ENCODE peak calls at places on chromosomes 16 and 17, in four cellular contexts. One of them, this sample, is unnamed.

GRCh38 chr16:76946879-76947278 is 244.1 kb upstream of the MON1B start:
- DNase-seq in body of pancreas: peak
- DNase-seq in upper lobe of left lung: no peak
- DNase-seq in K562: peak
- DNase-seq in this sample: no peak

GRCh38 chr16:456891-457483 is 31.5 kb downstream of the RAB11FIP3 start:
- DNase-seq in body of pancreas: peak
- DNase-seq in K562: peak
- DNase-seq in upper lobe of left lung: no peak
- DNase-seq in this sample: no peak

GRCh38 chr17:73342057-73342522 is 30.3 kb upstream of the CDC42EP4 start:
- DNase-seq in K562: no peak
- DNase-seq in upper lobe of left lung: peak
- DNase-seq in body of pancreas: peak
- DNase-seq in this sample: peak

GRCh38 chr16:81469710-81470481 is 25.3 kb downstream of the CMIP start:
- DNase-seq in body of pancreas: peak
- DNase-seq in K562: peak
- DNase-seq in upper lobe of left lung: peak
- DNase-seq in this sample: no peak

GRCh38 chr16:30110661-30111060 is 2.7 kb downstream of the GDPD3 start:
- DNase-seq in body of pancreas: no peak
- DNase-seq in K562: no peak
- DNase-seq in upper lobe of left lung: no peak
- DNase-seq in this sample: no peak

GRCh38 chr17:17324616-17325015 is 21.4 kb downstream of the NT5M start:
- DNase-seq in K562: no peak
- DNase-seq in upper lobe of left lung: no peak
- DNase-seq in body of pancreas: no peak
- DNase-seq in this sample: no peak

GRCh38 chr17:5821057-5821456 is 236.7 kb upstream of the NLRP1 start:
- DNase-seq in upper lobe of left lung: no peak
- DNase-seq in K562: no peak
- DNase-seq in body of pancreas: no peak
- DNase-seq in this sample: no peak

GRCh38 chr17:80763293-80763867 is 218.7 kb downstream of the RPTOR start:
- DNase-seq in upper lobe of left lung: no peak
- DNase-seq in K562: no peak
- DNase-seq in body of pancreas: no peak
- DNase-seq in this sample: no peak

GRCh38 chr16:58515125-58515870 is at the start of gene SETD6:
- DNase-seq in body of pancreas: peak
- DNase-seq in K562: peak
- DNase-seq in upper lobe of left lung: peak
- DNase-seq in this sample: peak

GRCh38 chr16:11079657-11080187 is 135.4 kb downstream of the CLEC16A start:
- DNase-seq in body of pancreas: peak
- DNase-seq in upper lobe of left lung: no peak
- DNase-seq in K562: no peak
- DNase-seq in this sample: peak

GRCh38 chr17:28449861-28450260 is 23.6 kb upstream of the SLC13A2 start:
- DNase-seq in body of pancreas: no peak
- DNase-seq in K562: no peak
- DNase-seq in upper lobe of left lung: no peak
- DNase-seq in this sample: no peak

GRCh38 chr17:66787914-66788313 is 47.0 kb upstream of the CACNG5 start:
- DNase-seq in upper lobe of left lung: no peak
- DNase-seq in body of pancreas: no peak
- DNase-seq in K562: no peak
- DNase-seq in this sample: no peak

GRCh38 chr17:4331614-4332013 is 34.9 kb downstream of the UBE2G1 start:
- DNase-seq in body of pancreas: no peak
- DNase-seq in K562: peak
- DNase-seq in upper lobe of left lung: no peak
- DNase-seq in this sample: no peak

GRCh38 chr17:45577571-45578279 is 87.2 kb upstream of the PLEKHM1 start:
- DNase-seq in K562: no peak
- DNase-seq in body of pancreas: no peak
- DNase-seq in upper lobe of left lung: no peak
- DNase-seq in this sample: no peak

GRCh38 chr17:71208111-71208704 is 912.6 kb upstream of the SOX9 start:
- DNase-seq in K562: no peak
- DNase-seq in body of pancreas: no peak
- DNase-seq in upper lobe of left lung: no peak
- DNase-seq in this sample: no peak

GRCh38 chr17:35082073-35082657 is 18.7 kb upstream of the RFFL start:
- DNase-seq in K562: no peak
- DNase-seq in body of pancreas: peak
- DNase-seq in upper lobe of left lung: no peak
- DNase-seq in this sample: peak

GRCh38 chr17:57442914-57443571 is 186.7 kb downstream of the MSI2 start:
- DNase-seq in upper lobe of left lung: no peak
- DNase-seq in body of pancreas: no peak
- DNase-seq in K562: no peak
- DNase-seq in this sample: peak

GRCh38 chr17:30095507-30096244 is 20.9 kb upstream of the NSRP1 start:
- DNase-seq in upper lobe of left lung: no peak
- DNase-seq in K562: peak
- DNase-seq in body of pancreas: peak
- DNase-seq in this sample: peak

GRCh38 chr16:73048292-73049050 is 543 bp upstream of the ZFHX3 start:
- DNase-seq in upper lobe of left lung: peak
- DNase-seq in K562: no peak
- DNase-seq in body of pancreas: peak
- DNase-seq in this sample: no peak

GRCh38 chr17:7313028-7313889 is 1.9 kb downstream of the GPS2 start:
- DNase-seq in body of pancreas: no peak
- DNase-seq in K562: peak
- DNase-seq in upper lobe of left lung: no peak
- DNase-seq in this sample: peak

GRCh38 chr16:3651461-3652372 is 2.8 kb upstream of the DNASE1 start:
- DNase-seq in K562: no peak
- DNase-seq in upper lobe of left lung: no peak
- DNase-seq in body of pancreas: no peak
- DNase-seq in this sample: no peak

GRCh38 chr16:48538746-48539484 is 71.1 kb downstream of the N4BP1 start:
- DNase-seq in upper lobe of left lung: no peak
- DNase-seq in K562: peak
- DNase-seq in body of pancreas: no peak
- DNase-seq in this sample: no peak

GRCh38 chr17:43337684-43338428 is 60.9 kb upstream of the ARL4D start:
- DNase-seq in body of pancreas: no peak
- DNase-seq in K562: no peak
- DNase-seq in upper lobe of left lung: no peak
- DNase-seq in this sample: no peak

GRCh38 chr17:77210331-77210730 is 69.6 kb downstream of the SEC14L1 start:
- DNase-seq in upper lobe of left lung: no peak
- DNase-seq in K562: no peak
- DNase-seq in body of pancreas: no peak
- DNase-seq in this sample: no peak

GRCh38 chr17:40857535-40857934 is 9.5 kb downstream of the KRT12 start:
- DNase-seq in body of pancreas: no peak
- DNase-seq in K562: no peak
- DNase-seq in upper lobe of left lung: no peak
- DNase-seq in this sample: no peak

GRCh38 chr17:74478369-74479100 is 12.1 kb downstream of the CD300A start:
- DNase-seq in body of pancreas: peak
- DNase-seq in upper lobe of left lung: peak
- DNase-seq in K562: no peak
- DNase-seq in this sample: no peak

GRCh38 chr17:78019367-78019975 is 61.0 kb downstream of the TNRC6C start:
- DNase-seq in K562: peak
- DNase-seq in upper lobe of left lung: no peak
- DNase-seq in body of pancreas: no peak
- DNase-seq in this sample: no peak

GRCh38 chr16:89334988-89335802 is 117.7 kb downstream of the ZNF778 start:
- DNase-seq in upper lobe of left lung: no peak
- DNase-seq in K562: no peak
- DNase-seq in body of pancreas: no peak
- DNase-seq in this sample: no peak

GRCh38 chr17:61416540-61417363 is 17.1 kb downstream of the TBX2 start:
- DNase-seq in K562: peak
- DNase-seq in upper lobe of left lung: peak
- DNase-seq in body of pancreas: peak
- DNase-seq in this sample: peak

GRCh38 chr16:79635488-79635887 is 35.0 kb upstream of the MAF start:
- DNase-seq in upper lobe of left lung: no peak
- DNase-seq in body of pancreas: no peak
- DNase-seq in K562: no peak
- DNase-seq in this sample: no peak

DNA sequence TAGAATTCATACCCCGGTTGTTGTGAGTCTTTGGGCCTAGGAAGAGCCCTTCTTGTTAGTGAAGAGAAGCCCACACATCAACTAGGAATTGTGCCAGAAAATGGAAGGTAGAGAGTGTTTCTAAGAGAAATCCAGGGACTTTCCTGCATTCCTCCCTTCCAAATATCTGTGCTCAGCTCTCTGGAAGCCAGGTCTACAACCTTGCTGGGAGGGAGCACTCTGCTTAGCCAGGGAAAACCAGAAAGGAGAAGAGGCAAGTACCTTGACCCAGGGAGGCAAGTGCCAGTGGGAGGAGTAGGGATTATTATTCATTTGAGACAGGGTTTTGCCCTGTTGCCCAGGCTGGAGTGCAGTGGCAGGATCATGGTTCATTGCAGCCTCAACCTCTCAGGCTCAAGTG is 48.4 kb upstream of the TAC4 start:
- DNase-seq in upper lobe of left lung: no peak
- DNase-seq in K562: no peak
- DNase-seq in body of pancreas: no peak
- DNase-seq in this sample: no peak
- TF ChIP-seq POLR2A in upper lobe of left lung: no peak
- TF ChIP-seq POLR2A in K562: no peak
- TF ChIP-seq POLR2A in body of pancreas: no peak
- TF ChIP-seq POLR2A in this sample: no peak

GRCh38 chr16:8888951-8889892 is 7.1 kb downstream of the LITAFD start:
- DNase-seq in upper lobe of left lung: no peak
- DNase-seq in body of pancreas: no peak
- DNase-seq in K562: no peak
- DNase-seq in this sample: no peak
- TF ChIP-seq POLR2A in upper lobe of left lung: no peak
- TF ChIP-seq POLR2A in body of pancreas: no peak
- TF ChIP-seq POLR2A in K562: peak
- TF ChIP-seq POLR2A in this sample: no peak

DNA sequence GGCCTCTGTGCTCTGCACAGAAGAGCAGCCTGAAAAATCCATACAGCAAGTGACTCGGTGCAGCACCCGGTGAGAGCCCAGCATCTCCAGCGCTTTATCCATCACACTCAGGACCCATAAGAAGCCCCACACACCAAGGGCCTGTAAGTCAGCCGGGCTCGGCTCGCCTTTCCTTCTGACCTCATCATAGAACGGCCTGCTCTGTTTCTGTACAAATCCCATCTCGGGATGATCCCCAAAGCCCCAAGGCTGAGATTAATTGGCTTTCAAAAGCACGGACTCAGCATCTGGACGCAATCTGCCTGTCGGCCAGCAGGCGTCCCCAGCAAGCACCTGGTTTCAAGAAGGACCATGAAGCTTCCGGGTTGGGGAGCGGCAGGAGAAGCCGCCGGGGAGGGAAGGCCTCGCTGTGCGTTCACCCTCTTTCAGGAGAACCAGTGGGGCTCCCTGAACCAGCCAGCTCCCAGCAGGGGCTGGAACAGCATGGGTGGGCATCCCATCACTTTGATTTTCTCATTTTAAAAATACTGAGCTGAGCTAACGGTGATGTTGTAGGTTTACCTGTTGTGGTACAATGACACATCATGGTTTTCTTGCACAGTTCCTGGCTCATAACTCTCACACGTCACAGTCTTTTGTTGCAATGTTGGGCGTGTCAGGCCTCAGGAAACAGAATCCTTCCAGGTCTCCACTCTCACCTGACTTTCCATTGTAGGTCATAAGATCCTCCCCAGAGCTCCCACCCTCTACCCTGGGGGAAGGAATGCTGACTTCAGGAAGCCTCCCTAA is 6.7 kb downstream of the CCDC57 start:
- DNase-seq in upper lobe of left lung: peak
- DNase-seq in body of pancreas: peak
- DNase-seq in K562: peak
- DNase-seq in this sample: peak
- TF ChIP-seq POLR2A in upper lobe of left lung: peak
- TF ChIP-seq POLR2A in body of pancreas: peak
- TF ChIP-seq POLR2A in K562: peak
- TF ChIP-seq POLR2A in this sample: peak

GRCh38 chr16:87319011-87319410 is 1.8 kb upstream of the C16orf95 start:
- DNase-seq in upper lobe of left lung: no peak
- DNase-seq in K562: no peak
- DNase-seq in body of pancreas: no peak
- DNase-seq in this sample: no peak
- TF ChIP-seq POLR2A in upper lobe of left lung: no peak
- TF ChIP-seq POLR2A in K562: no peak
- TF ChIP-seq POLR2A in body of pancreas: no peak
- TF ChIP-seq POLR2A in this sample: no peak

DNA sequence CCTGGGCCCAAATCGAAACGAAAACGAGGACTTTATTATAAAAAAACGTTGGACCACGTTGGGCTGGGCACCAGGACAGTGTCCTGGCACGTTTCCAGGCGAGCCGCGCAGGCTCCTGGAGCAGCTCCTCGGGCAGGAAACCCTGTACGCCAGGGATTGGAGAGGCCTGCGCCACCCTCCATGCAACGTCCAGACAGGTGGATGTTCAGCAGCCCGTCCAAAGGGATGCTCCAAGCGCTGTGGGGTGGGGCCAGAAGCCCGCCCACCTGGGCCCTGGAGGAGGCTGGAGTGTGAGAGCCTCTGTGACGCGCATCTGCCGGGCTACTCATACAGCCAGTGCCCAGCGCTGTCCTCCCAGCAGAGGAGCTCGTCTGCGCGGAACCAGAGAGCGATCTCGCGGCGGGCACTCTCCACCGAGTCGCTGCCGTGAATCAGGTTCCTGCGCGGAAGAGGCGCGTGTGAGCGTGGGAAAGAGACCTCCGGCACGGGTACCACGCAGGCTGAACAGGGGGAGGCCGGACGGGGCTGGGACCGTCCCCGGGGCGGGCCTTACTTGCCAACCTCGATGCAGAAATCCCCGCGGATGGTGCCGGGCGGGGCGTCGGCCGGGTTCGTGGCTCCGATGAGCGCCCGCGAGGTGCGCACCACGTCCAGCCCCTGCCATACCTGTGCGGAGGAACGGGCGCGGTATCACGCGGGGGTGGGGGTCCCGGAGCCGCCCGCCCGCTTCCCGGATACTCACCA is 843 bp downstream of the NME3 start:
- DNase-seq in K562: peak
- DNase-seq in body of pancreas: peak
- DNase-seq in upper lobe of left lung: peak
- DNase-seq in this sample: no peak
- TF ChIP-seq POLR2A in K562: peak
- TF ChIP-seq POLR2A in body of pancreas: peak
- TF ChIP-seq POLR2A in upper lobe of left lung: no peak
- TF ChIP-seq POLR2A in this sample: no peak